ENCODE peak calls at places on chromosome 6, in six cellular contexts. I, V, D, X, K and B are unnamed samples.

GRCh38 chr6:111743859-111744692 is 129.2 kb downstream of the FYN start:
- DNase-seq in I (no peak), V (peak; percentile 81), D (no peak), X (no peak), K (no peak), B (no peak)

GRCh38 chr6:170062904-170063220 is 228.0 kb downstream of the DLL1 start:
- DNase-seq in I (no peak), V (no peak), D (no peak), X (no peak), K (no peak), B (no peak)

GRCh38 chr6:142790257-142790656 is 154.7 kb downstream of the HIVEP2 start:
- DNase-seq in I (no peak), V (no peak), D (no peak), X (no peak), K (no peak), B (no peak)

GRCh38 chr6:88211446-88211845 is 45.3 kb upstream of the CNR1 start:
- DNase-seq in I (peak; percentile 2), V (no peak), D (no peak), X (peak; percentile 13), K (no peak), B (no peak)

GRCh38 chr6:64774881-64775280 is 932.1 kb downstream of the EYS start:
- DNase-seq in I (no peak), V (no peak), D (peak; percentile 4), X (no peak), K (no peak), B (no peak)

GRCh38 chr6:159623156-159623555 is 69.9 kb downstream of the SOD2 start:
- DNase-seq in I (no peak), V (no peak), D (no peak), X (no peak), K (no peak), B (no peak)

GRCh38 chr6:42259286-42259685 is 41.6 kb upstream of the MRPS10 start:
- DNase-seq in I (no peak), V (no peak), D (no peak), X (no peak), K (no peak), B (no peak)

GRCh38 chr6:88165877-88166492 is at the start of gene CNR1:
- DNase-seq in I (peak; percentile 82), V (peak; percentile 61), D (no peak), X (peak; percentile 75), K (peak; percentile 53), B (no peak)

GRCh38 chr6:106451419-106451818 is 90.9 kb downstream of the CRYBG1 start:
- DNase-seq in I (no peak), V (peak; percentile 44), D (no peak), X (no peak), K (no peak), B (no peak)

GRCh38 chr6:112235956-112236355 is 18.4 kb downstream of the LAMA4 start:
- DNase-seq in I (no peak), V (peak; percentile 83), D (no peak), X (no peak), K (no peak), B (no peak)

GRCh38 chr6:169971171-169971861 is 219.9 kb downstream of the ERMARD start:
- DNase-seq in I (no peak), V (no peak), D (no peak), X (no peak), K (no peak), B (no peak)

GRCh38 chr6:90184334-90185298 is 112.0 kb downstream of the BACH2 start:
- DNase-seq in I (no peak), V (no peak), D (peak; percentile 59), X (no peak), K (no peak), B (peak; percentile 75)

GRCh38 chr6:125810435-125810834 is 19.7 kb downstream of the NCOA7 start:
- DNase-seq in I (no peak), V (no peak), D (no peak), X (no peak), K (no peak), B (no peak)

GRCh38 chr6:151958332-151958731 is 150.8 kb downstream of the ESR1 start:
- DNase-seq in I (no peak), V (peak; percentile 90), D (peak; percentile 79), X (no peak), K (no peak), B (no peak)

GRCh38 chr6:72832271-72832670 is 210.4 kb downstream of the KCNQ5 start:
- DNase-seq in I (no peak), V (peak; percentile 61), D (no peak), X (no peak), K (no peak), B (no peak)

GRCh38 chr6:17454316-17455005 is 61.1 kb downstream of the CAP2 start:
- DNase-seq in I (no peak), V (peak; percentile 66), D (no peak), X (no peak), K (no peak), B (no peak)

GRCh38 chr6:45884336-45884735 is 131.3 kb downstream of the CLIC5 start:
- DNase-seq in I (no peak), V (no peak), D (no peak), X (no peak), K (no peak), B (no peak)

GRCh38 chr6:119891206-119891605 is 541.6 kb upstream of the MAN1A1 start:
- DNase-seq in I (no peak), V (no peak), D (no peak), X (no peak), K (no peak), B (no peak)

GRCh38 chr6:110609101-110609500 is 132.7 kb upstream of the SLC22A16 start:
- DNase-seq in I (no peak), V (no peak), D (no peak), X (no peak), K (no peak), B (no peak)

GRCh38 chr6:109230444-109230843 is 135.1 kb downstream of the CEP57L1 start:
- DNase-seq in I (no peak), V (no peak), D (no peak), X (no peak), K (no peak), B (no peak)

GRCh38 chr6:10522929-10523573 is 1.9 kb downstream of the GCNT2 start:
- DNase-seq in I (peak; percentile 71), V (no peak), D (no peak), X (peak; percentile 86), K (no peak), B (no peak)

GRCh38 chr6:109454483-109455160 is 950 bp downstream of the MICAL1 start:
- DNase-seq in I (no peak), V (peak; percentile 69), D (no peak), X (peak; percentile 48), K (peak; percentile 61), B (no peak)

GRCh38 chr6:31741815-31742214 is 2.0 kb downstream of the MSH5 start:
- DNase-seq in I (no peak), V (no peak), D (no peak), X (no peak), K (no peak), B (no peak)

DNA sequence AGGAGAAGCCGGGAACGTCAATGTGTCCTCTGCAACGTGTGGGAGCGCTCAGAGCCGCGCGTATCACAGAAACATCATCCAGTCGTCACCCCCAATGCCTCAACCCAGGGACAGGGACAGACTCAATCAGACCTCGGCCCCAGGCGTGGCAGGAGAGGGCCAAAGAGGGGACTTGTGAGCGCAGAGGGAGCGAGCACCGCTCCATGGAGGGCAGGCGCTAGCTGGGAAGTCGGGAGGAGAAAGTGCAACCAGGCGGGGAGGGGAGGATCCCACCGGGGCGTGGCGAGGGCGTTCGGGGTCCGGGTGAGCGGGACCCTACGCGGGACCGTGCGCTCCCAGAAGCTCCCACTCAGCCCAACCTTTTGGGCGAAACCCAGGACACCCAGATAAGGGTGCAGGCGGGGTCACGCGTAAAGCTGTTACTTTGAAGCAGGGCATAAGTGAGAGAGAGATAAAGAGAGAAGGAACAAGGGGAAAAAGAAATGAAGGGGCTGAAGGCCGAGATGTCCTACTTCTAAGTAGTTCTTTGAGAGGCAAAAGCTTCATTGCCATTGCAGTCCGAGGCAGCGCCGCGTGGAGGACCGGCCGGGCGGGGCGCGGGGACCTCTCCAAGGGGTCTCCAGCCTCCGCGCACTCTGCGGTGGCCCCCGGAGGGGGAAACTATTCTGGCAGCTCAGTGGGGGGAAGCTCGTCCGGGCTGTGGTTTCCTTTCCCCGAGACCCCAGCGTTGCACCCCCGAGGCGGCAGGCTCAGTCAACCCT is 862 bp upstream of the SOBP start:
- DNase-seq in I (peak; percentile 80), V (peak; percentile 47), D (no peak), X (peak; percentile 86), K (no peak), B (peak; percentile 3)
- TF ChIP-seq EZH2 in I (peak; percentile 70), V (no peak), D (no peak), X (peak; percentile 31), K (no peak), B (no peak)

GRCh38 chr6:36679043-36679821 is 718 bp downstream of the CDKN1A start:
- DNase-seq in I (peak; percentile 63), V (peak; percentile 81), D (peak; percentile 41), X (peak; percentile 57), K (no peak), B (peak; percentile 68)
- H3F3A ChIP-seq in I (peaks cover 39% of the 10 kb centered on the region), V (peaks cover 58% of the 10 kb centered on the region), D (no peaks in the 10 kb centered on the region), X (peaks cover 6% of the 10 kb centered on the region), K (peaks cover 50% of the 10 kb centered on the region), B (peaks cover 46% of the 10 kb centered on the region)

GRCh38 chr6:29887819-29888581 is 54.3 kb upstream of the HLA-A start:
- DNase-seq in I (peak; percentile 47), V (peak; percentile 73), D (peak; percentile 25), X (peak; percentile 85), K (no peak), B (no peak)
- TF ChIP-seq EZH2 in I (peak; percentile 87), V (no peak), D (no peak), X (no peak), K (no peak), B (no peak)

DNA sequence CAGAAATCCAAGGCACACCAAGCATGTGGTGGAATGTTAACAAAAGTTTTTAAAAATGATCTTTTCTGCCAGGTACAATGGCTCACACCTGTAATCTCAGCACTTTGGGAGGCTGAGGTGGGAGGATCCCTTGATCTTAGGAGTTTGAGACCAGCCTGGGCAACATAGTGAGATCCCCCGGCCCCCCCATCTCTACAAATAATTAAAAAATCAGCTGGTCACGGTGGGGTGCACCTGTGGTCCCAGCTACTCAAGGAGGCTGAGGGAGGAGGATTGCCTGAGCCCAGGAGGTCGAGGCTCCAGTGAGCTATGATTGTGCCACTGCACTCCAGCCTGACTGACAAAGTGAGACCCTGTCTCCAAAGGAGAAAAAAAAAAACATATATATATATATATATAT is 8.0 kb downstream of the RIPK1 start:
- DNase-seq in I (no peak), V (no peak), D (no peak), X (no peak), K (no peak), B (no peak)
- H3F3A ChIP-seq in I (peaks cover 8% of the 10 kb centered on the region), V (peaks cover 14% of the 10 kb centered on the region), D (no peaks in the 10 kb centered on the region), X (peaks cover 5% of the 10 kb centered on the region), K (peaks cover 3% of the 10 kb centered on the region), B (no peaks in the 10 kb centered on the region)

GRCh38 chr6:20313960-20314530 is 87.6 kb upstream of the E2F3 start:
- DNase-seq in I (no peak), V (no peak), D (no peak), X (no peak), K (no peak), B (no peak)

GRCh38 chr6:20315456-20315855 is 86.2 kb upstream of the E2F3 start:
- DNase-seq in I (no peak), V (no peak), D (no peak), X (no peak), K (no peak), B (no peak)

GRCh38 chr6:20310185-20310584 is 91.5 kb upstream of the E2F3 start:
- DNase-seq in I (no peak), V (no peak), D (no peak), X (no peak), K (no peak), B (no peak)

GRCh38 chr6:20313086-20313485 is 88.6 kb upstream of the E2F3 start:
- DNase-seq in I (no peak), V (no peak), D (no peak), X (no peak), K (no peak), B (no peak)

GRCh38 chr6:20312581-20312980 is 89.1 kb upstream of the E2F3 start:
- DNase-seq in I (no peak), V (no peak), D (no peak), X (no peak), K (no peak), B (no peak)
- TF ChIP-seq EZH2 in I (no peak), V (no peak), D (no peak), X (no peak), K (no peak), B (no peak)